ENCODE peak calls at places on chromosomes 5 and 9, in four cellular contexts. One of them, this sample, is unnamed.

GRCh38 chr9:33443504-33444154 is 3.8 kb downstream of the AQP3 start:
- DNase-seq in fibroblast of lung: no peak
- DNase-seq in RWPE1: no peak
- DNase-seq in brain microvascular endothelial cell: no peak
- DNase-seq in this sample: no peak

GRCh38 chr9:111743275-111743674 is 51.5 kb downstream of the SHOC1 start:
- DNase-seq in fibroblast of lung: peak
- DNase-seq in RWPE1: peak
- DNase-seq in brain microvascular endothelial cell: peak
- DNase-seq in this sample: peak

GRCh38 chr5:31860726-31861432 is 221.9 kb downstream of the PDZD2 start:
- DNase-seq in fibroblast of lung: no peak
- DNase-seq in RWPE1: peak
- DNase-seq in brain microvascular endothelial cell: no peak
- DNase-seq in this sample: no peak

GRCh38 chr9:137006116-137007003 is 10.0 kb upstream of the CLIC3 start:
- DNase-seq in fibroblast of lung: no peak
- DNase-seq in RWPE1: no peak
- DNase-seq in brain microvascular endothelial cell: no peak
- DNase-seq in this sample: no peak

GRCh38 chr5:168125445-168126199 is 165.8 kb upstream of the WWC1 start:
- DNase-seq in fibroblast of lung: no peak
- DNase-seq in RWPE1: no peak
- DNase-seq in brain microvascular endothelial cell: no peak
- DNase-seq in this sample: no peak

GRCh38 chr9:20945269-20945668 is 86.2 kb downstream of the HACD4 start:
- DNase-seq in fibroblast of lung: no peak
- DNase-seq in RWPE1: no peak
- DNase-seq in brain microvascular endothelial cell: no peak
- DNase-seq in this sample: no peak

GRCh38 chr5:15791859-15792258 is 291.9 kb downstream of the FBXL7 start:
- DNase-seq in fibroblast of lung: peak
- DNase-seq in RWPE1: no peak
- DNase-seq in brain microvascular endothelial cell: peak
- DNase-seq in this sample: no peak

GRCh38 chr9:75979362-75979761 is 88.9 kb downstream of the PCSK5 start:
- DNase-seq in fibroblast of lung: no peak
- DNase-seq in RWPE1: no peak
- DNase-seq in brain microvascular endothelial cell: peak
- DNase-seq in this sample: no peak

GRCh38 chr9:134291961-134292871 is 34.0 kb upstream of the RXRA start:
- DNase-seq in fibroblast of lung: no peak
- DNase-seq in RWPE1: no peak
- DNase-seq in brain microvascular endothelial cell: no peak
- DNase-seq in this sample: no peak

GRCh38 chr9:36936498-36936831 is 97.6 kb downstream of the PAX5 start:
- DNase-seq in fibroblast of lung: no peak
- DNase-seq in RWPE1: peak
- DNase-seq in brain microvascular endothelial cell: no peak
- DNase-seq in this sample: no peak

GRCh38 chr9:36423196-36423595 is 23.1 kb upstream of the RNF38 start:
- DNase-seq in fibroblast of lung: no peak
- DNase-seq in RWPE1: no peak
- DNase-seq in brain microvascular endothelial cell: no peak
- DNase-seq in this sample: no peak

GRCh38 chr9:38117646-38118045 is 48.6 kb upstream of the SHB start:
- DNase-seq in fibroblast of lung: no peak
- DNase-seq in RWPE1: no peak
- DNase-seq in brain microvascular endothelial cell: no peak
- DNase-seq in this sample: no peak

GRCh38 chr9:447230-448025 is 232.8 kb downstream of the DOCK8 start:
- DNase-seq in fibroblast of lung: no peak
- DNase-seq in RWPE1: peak
- DNase-seq in brain microvascular endothelial cell: no peak
- DNase-seq in this sample: peak

GRCh38 chr9:89047667-89048066 is 56.4 kb downstream of the S1PR3 start:
- DNase-seq in fibroblast of lung: no peak
- DNase-seq in RWPE1: no peak
- DNase-seq in brain microvascular endothelial cell: no peak
- DNase-seq in this sample: no peak

GRCh38 chr5:93246093-93246855 is 334.7 kb downstream of the NR2F1-AS1 start:
- DNase-seq in fibroblast of lung: peak
- DNase-seq in RWPE1: no peak
- DNase-seq in brain microvascular endothelial cell: no peak
- DNase-seq in this sample: no peak

GRCh38 chr9:133375116-133375723 is 640 bp downstream of the SURF4 start:
- DNase-seq in fibroblast of lung: peak
- DNase-seq in RWPE1: peak
- DNase-seq in brain microvascular endothelial cell: peak
- DNase-seq in this sample: no peak

GRCh38 chr9:128365525-128365924 is 5.6 kb upstream of the URM1 start:
- DNase-seq in fibroblast of lung: no peak
- DNase-seq in RWPE1: no peak
- DNase-seq in brain microvascular endothelial cell: no peak
- DNase-seq in this sample: no peak
- H3K27ac ChIP-seq in fibroblast of lung: no peak
- H3K27ac ChIP-seq in RWPE1: peak
- H3K27ac ChIP-seq in brain microvascular endothelial cell: no peak
- H3K27ac ChIP-seq in this sample: no peak

GRCh38 chr9:96490534-96491078 is 40.6 kb downstream of the HABP4 start:
- DNase-seq in fibroblast of lung: no peak
- DNase-seq in RWPE1: no peak
- DNase-seq in brain microvascular endothelial cell: no peak
- DNase-seq in this sample: no peak

GRCh38 chr9:96489482-96489979 is 39.6 kb downstream of the HABP4 start:
- DNase-seq in fibroblast of lung: no peak
- DNase-seq in RWPE1: no peak
- DNase-seq in brain microvascular endothelial cell: no peak
- DNase-seq in this sample: no peak

GRCh38 chr9:96486351-96487029 is 36.5 kb downstream of the HABP4 start:
- DNase-seq in fibroblast of lung: peak
- DNase-seq in RWPE1: no peak
- DNase-seq in brain microvascular endothelial cell: peak
- DNase-seq in this sample: no peak

GRCh38 chr9:96487030-96487396 is 37.0 kb downstream of the HABP4 start:
- DNase-seq in fibroblast of lung: no peak
- DNase-seq in RWPE1: no peak
- DNase-seq in brain microvascular endothelial cell: no peak
- DNase-seq in this sample: no peak

DNA sequence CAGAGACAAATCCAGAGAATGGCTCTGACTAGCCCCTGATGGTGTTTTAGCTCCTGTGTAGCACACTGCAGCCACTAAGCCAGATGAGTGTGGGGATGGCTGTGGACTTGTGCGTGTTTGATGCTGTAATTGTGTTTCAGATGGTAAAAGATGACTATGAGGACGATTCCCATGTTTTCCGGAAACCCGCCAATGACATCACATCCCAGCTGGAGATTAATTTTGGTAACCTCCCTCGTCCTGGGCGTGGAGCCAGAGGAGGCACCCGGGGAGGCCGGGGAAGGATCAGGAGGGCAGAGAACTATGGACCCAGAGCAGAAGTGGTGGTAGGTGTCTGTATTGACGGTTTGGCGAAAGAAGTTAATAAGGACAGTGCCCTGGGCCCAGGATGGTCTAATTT is 38.0 kb downstream of the HABP4 start:
- DNase-seq in fibroblast of lung: peak
- DNase-seq in RWPE1: no peak
- DNase-seq in brain microvascular endothelial cell: peak
- DNase-seq in this sample: no peak
- H3K27ac ChIP-seq in fibroblast of lung: peak
- H3K27ac ChIP-seq in RWPE1: no peak
- H3K27ac ChIP-seq in brain microvascular endothelial cell: peak
- H3K27ac ChIP-seq in this sample: no peak

DNA sequence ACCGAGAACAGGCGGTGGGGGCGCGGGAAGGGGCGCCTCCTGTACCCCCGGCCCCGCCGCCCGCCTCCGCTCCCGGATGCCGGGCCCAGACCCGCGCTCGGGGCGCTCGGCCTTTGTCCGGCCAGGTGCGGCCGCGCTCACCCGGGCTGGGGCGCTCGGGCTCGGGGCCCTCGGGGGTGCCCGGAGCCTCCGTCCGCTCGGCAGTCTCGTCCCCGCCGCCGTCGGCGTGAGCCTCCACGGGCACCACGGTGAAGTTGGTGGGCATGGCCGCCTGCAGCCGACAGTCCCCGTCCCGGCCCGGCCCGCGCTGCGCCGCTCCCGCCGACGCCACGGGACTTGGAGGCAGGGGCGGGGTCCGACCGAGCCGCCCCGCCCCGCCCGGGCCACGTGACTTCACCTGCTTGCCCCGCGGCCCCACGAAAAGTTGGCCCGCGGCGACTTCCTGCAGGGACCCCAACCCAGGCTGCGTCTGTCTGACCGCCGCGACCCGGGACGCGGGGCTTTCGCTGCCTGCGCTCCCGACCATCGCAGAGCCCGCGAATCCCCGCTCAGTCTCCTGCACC is at the start of gene SLC12A7:
- DNase-seq in fibroblast of lung: no peak
- DNase-seq in RWPE1: peak
- DNase-seq in brain microvascular endothelial cell: no peak
- DNase-seq in this sample: no peak
- H3K27ac ChIP-seq in fibroblast of lung: peak
- H3K27ac ChIP-seq in RWPE1: peak
- H3K27ac ChIP-seq in brain microvascular endothelial cell: no peak
- H3K27ac ChIP-seq in this sample: no peak

DNA sequence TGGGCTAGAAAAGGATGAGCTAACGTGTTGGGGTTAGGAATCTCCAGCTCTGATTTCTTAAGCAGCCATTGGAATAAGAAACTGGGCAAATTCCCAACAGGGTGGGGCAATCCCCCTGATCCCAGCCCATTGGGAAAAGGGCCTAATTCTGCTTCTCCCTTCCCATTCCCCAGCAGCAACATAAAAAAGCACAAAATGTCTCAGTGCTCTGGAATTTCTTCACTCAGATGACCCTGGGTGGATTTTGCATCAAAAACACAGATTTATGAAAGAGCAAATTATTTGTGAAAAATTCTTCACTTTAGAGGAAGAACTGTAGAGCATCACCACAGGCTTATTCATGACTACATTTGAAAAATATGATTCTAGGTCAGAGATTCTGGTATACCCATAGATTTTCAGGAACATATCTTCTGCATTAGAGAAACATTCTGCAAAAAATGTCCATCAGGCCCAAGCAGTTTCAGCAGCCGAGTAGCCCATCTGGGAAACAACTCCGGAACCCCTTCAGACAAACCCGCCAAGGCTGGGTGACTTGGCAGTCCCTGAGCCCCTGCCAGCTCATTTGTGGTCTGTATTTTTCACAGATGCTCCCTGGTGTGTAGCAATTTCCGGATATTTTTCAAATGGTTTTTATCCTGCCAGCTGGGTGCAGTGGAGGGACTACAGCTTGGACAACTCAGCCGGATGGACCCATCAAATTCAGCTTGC is 102.1 kb upstream of the RANBP3L start:
- DNase-seq in fibroblast of lung: peak
- DNase-seq in RWPE1: no peak
- DNase-seq in brain microvascular endothelial cell: peak
- DNase-seq in this sample: no peak
- H3K27ac ChIP-seq in fibroblast of lung: peak
- H3K27ac ChIP-seq in RWPE1: peak
- H3K27ac ChIP-seq in brain microvascular endothelial cell: peak
- H3K27ac ChIP-seq in this sample: no peak

GRCh38 chr9:13587581-13587980 is 308.1 kb upstream of the MPDZ start:
- DNase-seq in fibroblast of lung: peak
- DNase-seq in RWPE1: no peak
- DNase-seq in brain microvascular endothelial cell: no peak
- DNase-seq in this sample: no peak

GRCh38 chr9:13586726-13587392 is 307.4 kb upstream of the MPDZ start:
- DNase-seq in fibroblast of lung: no peak
- DNase-seq in RWPE1: no peak
- DNase-seq in brain microvascular endothelial cell: no peak
- DNase-seq in this sample: no peak

GRCh38 chr9:13588151-13589043 is 308.9 kb upstream of the MPDZ start:
- DNase-seq in fibroblast of lung: peak
- DNase-seq in RWPE1: no peak
- DNase-seq in brain microvascular endothelial cell: no peak
- DNase-seq in this sample: no peak

DNA sequence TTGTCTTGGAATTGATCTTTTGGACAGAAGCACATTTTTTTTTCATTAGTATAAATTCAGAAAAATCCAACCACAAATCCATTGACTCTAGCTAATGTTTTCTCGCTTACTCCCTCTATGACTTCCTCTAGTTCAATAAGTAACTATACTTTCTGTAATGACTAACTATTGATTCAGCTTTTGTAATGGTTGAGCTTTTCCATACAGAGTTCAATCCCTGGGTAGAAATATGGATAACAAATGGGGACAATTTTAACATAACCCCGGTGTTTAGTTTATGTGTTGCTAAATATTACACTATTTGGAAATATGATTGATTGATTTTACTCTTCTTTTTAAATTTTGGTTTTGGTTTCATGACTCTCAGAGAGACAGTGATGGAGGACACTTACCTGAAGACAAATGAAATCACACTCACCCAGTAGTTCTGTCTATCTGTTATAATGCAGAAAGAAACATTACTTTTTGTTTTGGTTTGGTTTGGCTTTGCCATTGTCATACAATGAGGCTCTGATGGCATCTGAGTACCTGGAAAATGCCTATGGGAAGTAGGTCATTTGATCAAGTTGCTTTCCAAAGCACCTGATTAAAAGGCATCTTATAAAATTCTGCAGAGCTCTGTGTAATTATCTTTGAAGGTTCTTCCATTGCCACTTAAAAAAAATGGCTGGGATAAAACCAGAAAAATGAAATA is 309.7 kb upstream of the MPDZ start:
- DNase-seq in fibroblast of lung: no peak
- DNase-seq in RWPE1: no peak
- DNase-seq in brain microvascular endothelial cell: no peak
- DNase-seq in this sample: no peak
- H3K27ac ChIP-seq in fibroblast of lung: no peak
- H3K27ac ChIP-seq in RWPE1: no peak
- H3K27ac ChIP-seq in brain microvascular endothelial cell: no peak
- H3K27ac ChIP-seq in this sample: no peak

GRCh38 chr9:122939611-122940010 is 1.2 kb upstream of the RABGAP1 start:
- DNase-seq in fibroblast of lung: no peak
- DNase-seq in RWPE1: no peak
- DNase-seq in brain microvascular endothelial cell: no peak
- DNase-seq in this sample: no peak
- H3K27ac ChIP-seq in fibroblast of lung: no peak
- H3K27ac ChIP-seq in RWPE1: no peak
- H3K27ac ChIP-seq in brain microvascular endothelial cell: no peak
- H3K27ac ChIP-seq in this sample: peak

GRCh38 chr9:8651126-8651525 is 851.5 kb upstream of the DMAC1 start:
- DNase-seq in fibroblast of lung: no peak
- DNase-seq in RWPE1: no peak
- DNase-seq in brain microvascular endothelial cell: no peak
- DNase-seq in this sample: no peak
- H3K27ac ChIP-seq in fibroblast of lung: no peak
- H3K27ac ChIP-seq in RWPE1: no peak
- H3K27ac ChIP-seq in brain microvascular endothelial cell: no peak
- H3K27ac ChIP-seq in this sample: no peak

This sample was measured in epithelial cell of prostate.